ENCODE peak calls at places on chromosomes 12 and 14, in eight cellular contexts. F is fibroblast of the conjunctiva; R is T-helper 1 cell; W is stimulated activated CD4-positive, alpha-beta T cell treated with anti-CD3 and anti-CD28 coated beads, Interleukin-12 subunit alpha, Interleukin-12 subunit beta, amount 100 ng/mL, for 24 hours; X is NCI-H345; L is HFFc6; E is T-helper 2 cell treated with Interferon-gamma antibody and Interleukin-4, amounts not matched to agents 5 μg/mL and 100 μg/mL, for 36 hours; Q is kidney tubule cell. U is an unnamed sample.

GRCh38 chr14:24840204-24840893 is 206.4 kb upstream of the GZMB start:
- DNase-seq in F (no peak), R (no peak), W (no peak), X (no peak), L (no peak), E (no peak), Q (peak; percentile 38), U (no peak)

GRCh38 chr14:23407516-23408306 is at the start of gene MYH6:
- DNase-seq in F (no peak), R (no peak), W (no peak), X (no peak), L (no peak), E (no peak), Q (no peak), U (no peak)

GRCh38 chr12:67572492-67572891 is 76.1 kb upstream of the DYRK2 start:
- DNase-seq in F (no peak), R (no peak), W (no peak), X (peak; percentile 18), L (no peak), E (no peak), Q (no peak), U (no peak)

GRCh38 chr14:37247777-37248461 is 50.2 kb downstream of the MIPOL1 start:
- DNase-seq in F (no peak), R (no peak), W (no peak), X (peak; percentile 22), L (no peak), E (no peak), Q (no peak), U (peak; percentile 85)

GRCh38 chr12:84276215-84276614 is 636.4 kb downstream of the SLC6A15 start:
- DNase-seq in F (no peak), R (no peak), W (no peak), X (no peak), L (no peak), E (no peak), Q (no peak), U (no peak)

GRCh38 chr12:591571-592505 is 71.4 kb downstream of the NINJ2 start:
- DNase-seq in F (no peak), R (no peak), W (no peak), X (no peak), L (no peak), E (no peak), Q (no peak), U (no peak)

GRCh38 chr12:44286336-44286735 is 450.5 kb downstream of the TMEM117 start:
- DNase-seq in F (no peak), R (no peak), W (no peak), X (no peak), L (no peak), E (no peak), Q (peak; percentile 37), U (no peak)

GRCh38 chr12:42468853-42469252 is 120.7 kb downstream of the PRICKLE1 start:
- DNase-seq in F (no peak), R (no peak), W (no peak), X (no peak), L (no peak), E (no peak), Q (no peak), U (no peak)

GRCh38 chr12:130081420-130081819 is 80.8 kb upstream of the FZD10 start:
- DNase-seq in F (no peak), R (no peak), W (no peak), X (no peak), L (no peak), E (no peak), Q (no peak), U (no peak)

U was measured in NCI-H748 treated with DMSO at 0.1 percent for 48 hours.